ENCODE peak calls at places on chromosomes 3 and 15, in six cellular contexts. T, P, D, B, J and E are unnamed samples. For H3K36me3, the result is how much of the 10 kb centered on the place peaks cover.

GRCh38 chr3:160163259-160163878 is 61.9 kb upstream of the C3orf80 start:
- DNase-seq in T (no peak), P (peak), D (no peak), B (peak), J (no peak), E (peak)

GRCh38 chr3:39524107-39524506 is 56.6 kb downstream of the MOBP start:
- DNase-seq in T (no peak), P (no peak), D (no peak), B (no peak), J (no peak), E (no peak)

GRCh38 chr3:197373096-197373495 is 74.7 kb upstream of the DLG1 start:
- DNase-seq in T (no peak), P (no peak), D (no peak), B (no peak), J (no peak), E (no peak)

GRCh38 chr15:80978685-80979084 is 10.9 kb downstream of the MESD start:
- DNase-seq in T (peak), P (peak), D (no peak), B (peak), J (peak), E (peak)

GRCh38 chr3:132535575-132536441 is 61.3 kb upstream of the ACKR4 start:
- DNase-seq in T (peak), P (peak), D (peak), B (peak), J (peak), E (peak)

GRCh38 chr3:170690133-170690981 is 104.5 kb upstream of the SLC7A14 start:
- DNase-seq in T (peak), P (no peak), D (no peak), B (peak), J (no peak), E (no peak)

GRCh38 chr3:165644331-165644730 is 192.9 kb downstream of the BCHE start:
- DNase-seq in T (no peak), P (no peak), D (no peak), B (no peak), J (no peak), E (no peak)

GRCh38 chr3:94967196-94967595 is 904.3 kb downstream of the NSUN3 start:
- DNase-seq in T (peak), P (no peak), D (no peak), B (no peak), J (no peak), E (no peak)

GRCh38 chr15:88002721-88003120 is 253.8 kb downstream of the NTRK3 start:
- DNase-seq in T (no peak), P (no peak), D (no peak), B (no peak), J (no peak), E (no peak)

GRCh38 chr15:49383266-49383665 is 39.8 kb upstream of the FGF7 start:
- DNase-seq in T (no peak), P (no peak), D (no peak), B (peak), J (no peak), E (peak)

GRCh38 chr3:187139126-187139894 is at the start of gene RPL39L:
- DNase-seq in T (peak), P (peak), D (peak), B (peak), J (peak), E (peak)

GRCh38 chr15:101637549-101638318 is 14.4 kb downstream of the TM2D3 start:
- DNase-seq in T (peak), P (no peak), D (peak), B (peak), J (peak), E (peak)

GRCh38 chr3:181582619-181583018 is 129.1 kb upstream of the SOX2 start:
- DNase-seq in T (no peak), P (no peak), D (no peak), B (no peak), J (no peak), E (no peak)

GRCh38 chr15:39453500-39454073 is 127.3 kb upstream of the THBS1 start:
- DNase-seq in T (no peak), P (no peak), D (no peak), B (no peak), J (no peak), E (no peak)

GRCh38 chr3:155809181-155809580 is 3.1 kb upstream of the C3orf33 start:
- DNase-seq in T (peak), P (no peak), D (peak), B (no peak), J (peak), E (peak)

GRCh38 chr15:97177135-97177704 is 783.3 kb upstream of the ARRDC4 start:
- DNase-seq in T (no peak), P (no peak), D (no peak), B (no peak), J (no peak), E (no peak)

GRCh38 chr15:27358751-27359434 is 387.9 kb downstream of the GABRG3 start:
- DNase-seq in T (peak), P (no peak), D (no peak), B (peak), J (peak), E (no peak)

GRCh38 chr15:76584868-76585572 is 248.4 kb downstream of the ISL2 start:
- DNase-seq in T (no peak), P (no peak), D (no peak), B (no peak), J (no peak), E (no peak)

GRCh38 chr3:134464693-134465385 is 20.9 kb downstream of the ANAPC13 start:
- DNase-seq in T (no peak), P (no peak), D (no peak), B (no peak), J (no peak), E (no peak)

GRCh38 chr3:73228425-73228824 is 167.0 kb downstream of the EBLN2 start:
- DNase-seq in T (peak), P (no peak), D (peak), B (no peak), J (peak), E (peak)

GRCh38 chr3:148883163-148883562 is 18.1 kb downstream of the CPA3 start:
- DNase-seq in T (no peak), P (no peak), D (no peak), B (no peak), J (no peak), E (no peak)

GRCh38 chr15:89003865-89004725 is 84.2 kb upstream of the ABHD2 start:
- DNase-seq in T (peak), P (peak), D (no peak), B (no peak), J (peak), E (peak)

GRCh38 chr3:38002291-38002876 is 11.8 kb downstream of the VILL start:
- DNase-seq in T (no peak), P (no peak), D (no peak), B (no peak), J (no peak), E (no peak)

GRCh38 chr3:107910713-107911259 is 180.0 kb downstream of the CD47 start:
- DNase-seq in T (no peak), P (no peak), D (no peak), B (no peak), J (no peak), E (no peak)

GRCh38 chr15:45441686-45442085 is 63.3 kb upstream of the GATM start:
- DNase-seq in T (no peak), P (peak), D (no peak), B (no peak), J (no peak), E (no peak)

GRCh38 chr3:194294199-194294887 is 56.8 kb downstream of the CPN2 start:
- DNase-seq in T (no peak), P (no peak), D (no peak), B (no peak), J (no peak), E (no peak)

GRCh38 chr15:84842781-84843180 is 25.6 kb downstream of the ALPK3 start:
- DNase-seq in T (no peak), P (no peak), D (no peak), B (no peak), J (no peak), E (no peak)

GRCh38 chr3:114376091-114376490 is 82.3 kb downstream of the TIGIT start:
- DNase-seq in T (peak), P (no peak), D (no peak), B (no peak), J (no peak), E (no peak)

GRCh38 chr3:100053929-100054620 is 60.2 kb downstream of the FILIP1L start:
- DNase-seq in T (no peak), P (no peak), D (no peak), B (no peak), J (no peak), E (no peak)

GRCh38 chr3:100060685-100061484 is 53.4 kb downstream of the FILIP1L start:
- DNase-seq in T (no peak), P (no peak), D (no peak), B (no peak), J (no peak), E (no peak)

GRCh38 chr3:100059472-100059871 is 54.8 kb downstream of the FILIP1L start:
- DNase-seq in T (no peak), P (no peak), D (no peak), B (no peak), J (no peak), E (no peak)

GRCh38 chr3:100062665-100063064 is 51.6 kb downstream of the FILIP1L start:
- DNase-seq in T (no peak), P (no peak), D (no peak), B (no peak), J (no peak), E (no peak)

DNA sequence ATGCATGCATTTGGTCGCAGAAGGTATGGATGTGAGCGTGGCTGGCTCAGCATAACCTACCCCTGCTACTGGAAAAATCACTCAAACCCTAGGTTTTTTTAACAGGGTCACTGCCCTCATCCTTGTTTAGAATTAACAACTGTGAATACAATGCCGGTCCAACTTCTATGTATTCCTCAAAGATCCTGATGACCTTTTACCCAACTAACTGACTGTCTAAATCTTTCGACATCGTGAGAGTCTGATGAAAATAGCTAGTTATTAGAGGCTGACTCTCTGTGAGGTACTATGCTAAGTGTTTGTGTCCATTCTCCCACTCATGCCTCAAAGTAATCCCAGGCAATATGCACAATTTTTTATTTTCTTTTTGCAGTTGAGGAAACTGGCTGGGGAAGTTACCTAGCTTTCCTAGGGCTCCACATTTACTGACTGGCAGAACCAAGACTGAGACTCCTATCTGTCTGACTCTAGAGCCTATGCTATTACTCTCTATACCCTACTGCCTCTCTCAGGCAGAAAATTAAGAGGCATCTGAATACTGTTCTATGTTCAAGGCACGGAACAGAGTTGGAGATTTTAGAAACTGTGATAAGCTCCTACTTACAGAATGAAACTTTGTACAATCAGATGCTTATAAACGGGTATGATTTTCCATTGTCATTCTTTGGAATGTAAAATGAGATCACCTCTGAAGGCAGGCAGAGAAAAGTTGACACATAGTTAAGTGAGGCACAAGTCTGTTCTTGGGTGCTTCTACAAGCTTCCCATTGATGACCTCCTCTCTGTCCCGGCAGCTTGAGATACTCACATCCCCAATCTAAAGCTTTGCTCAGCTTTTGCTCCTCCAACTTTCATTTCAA is 56.4 kb downstream of the FILIP1L start:
- DNase-seq in T (peak), P (no peak), D (peak), B (no peak), J (no peak), E (peak)
- TF ChIP-seq CTCF in T (no peak), P (no peak), D (peak), B (no peak), J (no peak), E (no peak)

GRCh38 chr3:127132876-127133275 is 60.1 kb upstream of the PRR23E start:
- DNase-seq in T (no peak), P (no peak), D (no peak), B (no peak), J (no peak), E (no peak)
- H3K4me3 ChIP-seq in T (no peak), P (no peak), D (no peak), B (no peak), J (no peak), E (no peak)

GRCh38 chr3:14663396-14663795 is 11.5 kb upstream of the C3orf20 start:
- DNase-seq in T (no peak), P (no peak), D (no peak), B (no peak), J (no peak), E (no peak)
- H3K36me3 ChIP-seq in T (under half), P (half or more), D (under half), B (half or more), J (half or more), E (under half)

GRCh38 chr3:43624619-43625305 is 3.0 kb upstream of the ANO10 start:
- DNase-seq in T (no peak), P (no peak), D (peak), B (no peak), J (no peak), E (no peak)

GRCh38 chr3:43619593-43619992 is 2.2 kb downstream of the ANO10 start:
- DNase-seq in T (no peak), P (no peak), D (no peak), B (no peak), J (no peak), E (no peak)

GRCh38 chr3:43621406-43621973 is 321 bp downstream of the ANO10 start:
- DNase-seq in T (no peak), P (no peak), D (no peak), B (no peak), J (no peak), E (no peak)

GRCh38 chr3:43620953-43621405 is 832 bp downstream of the ANO10 start:
- DNase-seq in T (peak), P (peak), D (peak), B (peak), J (no peak), E (peak)

DNA sequence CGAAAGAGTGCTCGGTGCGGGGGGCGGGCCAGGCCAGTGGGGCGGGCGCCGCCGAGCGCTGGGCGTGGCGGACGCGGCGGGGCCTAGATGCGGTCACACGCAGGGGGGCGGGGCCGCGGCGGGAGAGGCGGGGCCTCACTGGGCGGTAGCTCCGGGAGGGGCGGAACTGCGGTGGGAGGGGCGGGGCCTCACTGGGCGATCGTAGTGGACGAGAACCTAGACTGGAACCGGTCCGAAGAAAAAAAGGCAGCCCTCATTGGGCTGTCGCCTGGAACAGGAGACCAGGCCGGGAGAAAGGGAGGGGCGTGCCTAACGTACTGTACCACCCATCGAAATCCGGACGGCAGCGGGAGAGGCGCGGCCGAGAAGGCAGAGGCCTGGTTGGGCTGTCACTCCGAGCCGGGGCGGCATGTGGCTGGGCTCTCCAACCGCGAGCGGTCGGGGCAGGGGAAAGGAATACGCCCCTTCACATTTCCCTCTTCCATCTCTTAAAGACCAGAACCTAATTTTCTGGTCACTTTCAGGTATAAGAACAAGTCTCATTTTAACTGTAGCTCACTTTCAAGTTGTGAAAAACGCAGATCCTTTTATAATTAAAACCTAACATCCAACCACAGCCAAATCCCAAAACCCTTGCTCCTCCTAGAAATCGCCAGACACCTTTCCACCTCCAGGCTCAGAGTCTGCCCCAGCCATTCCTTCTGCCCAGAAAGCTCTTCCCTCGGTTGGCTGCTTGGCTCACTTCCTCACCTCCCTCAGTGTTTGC is at the start of gene ANO10:
- DNase-seq in T (peak), P (peak), D (peak), B (peak), J (peak), E (peak)
- TF ChIP-seq CTCF in T (no peak), P (no peak), D (no peak), B (no peak), J (no peak), E (no peak)

GRCh38 chr3:49007068-49007770 is at the start of gene WDR6:
- DNase-seq in T (peak), P (peak), D (peak), B (peak), J (peak), E (peak)

GRCh38 chr3:49004352-49005297 is 2.6 kb upstream of the WDR6 start:
- DNase-seq in T (no peak), P (no peak), D (no peak), B (no peak), J (no peak), E (no peak)

GRCh38 chr3:49005298-49005680 is 1.9 kb upstream of the WDR6 start:
- DNase-seq in T (no peak), P (no peak), D (no peak), B (no peak), J (no peak), E (no peak)

GRCh38 chr3:49006591-49007067 is 562 bp upstream of the WDR6 start:
- DNase-seq in T (peak), P (peak), D (no peak), B (no peak), J (peak), E (no peak)

GRCh38 chr3:49005998-49006397 is 1.2 kb upstream of the WDR6 start:
- DNase-seq in T (no peak), P (no peak), D (no peak), B (no peak), J (no peak), E (no peak)
- H3K4me3 ChIP-seq in T (peak), P (no peak), D (peak), B (peak), J (peak), E (peak)

GRCh38 chr3:64145438-64145837 is 79.8 kb downstream of the PRICKLE2 start:
- DNase-seq in T (no peak), P (no peak), D (no peak), B (no peak), J (no peak), E (no peak)
- H3K36me3 ChIP-seq in T (under half), P (under half), D (under half), B (under half), J (under half), E (under half)